ENCODE peak calls at places on chromosomes 2 and 18, in four cellular contexts. Z, Q, X and B are unnamed samples.

GRCh38 chr18:44887227-44887631 is 206.5 kb downstream of the SETBP1 start:
- DNase-seq in Q (no peak), Z (no peak), X (peak), B (no peak)

GRCh38 chr2:69145204-69145603 is 132.2 kb downstream of the ANTXR1 start:
- DNase-seq in Z (no peak), Q (no peak), X (no peak), B (no peak)

GRCh38 chr2:43013821-43014345 is 212.5 kb downstream of the ZFP36L2 start:
- DNase-seq in X (no peak), Z (no peak), Q (no peak), B (no peak)

GRCh38 chr2:26911911-26912861 is 58.3 kb upstream of the MAPRE3 start:
- DNase-seq in X (no peak), Z (no peak), Q (no peak), B (no peak)

GRCh38 chr2:152466041-152466440 is 131.1 kb downstream of the FMNL2 start:
- DNase-seq in Q (no peak), X (peak), Z (no peak), B (no peak)

GRCh38 chr18:44958450-44958849 is 277.8 kb downstream of the SETBP1 start:
- DNase-seq in X (no peak), Q (no peak), Z (no peak), B (no peak)

GRCh38 chr2:27298391-27299080 is 9.7 kb downstream of the UCN start:
- DNase-seq in X (peak), Z (no peak), Q (no peak), B (no peak)

GRCh38 chr2:98458667-98459380 is 14.2 kb downstream of the INPP4A start:
- DNase-seq in X (no peak), Q (peak), Z (no peak), B (no peak)

GRCh38 chr2:192072261-192072660 is 122.5 kb downstream of the TMEFF2 start:
- DNase-seq in X (peak), Z (no peak), Q (no peak), B (no peak)

GRCh38 chr2:224442092-224442999 is 40.4 kb upstream of the FAM124B start:
- DNase-seq in Q (no peak), X (peak), Z (no peak), B (no peak)

GRCh38 chr2:147006724-147007123 is 838.1 kb upstream of the ACVR2A start:
- DNase-seq in X (peak), Z (no peak), Q (no peak), B (no peak)

GRCh38 chr2:69770193-69770702 is 28.3 kb downstream of the ANXA4 start:
- DNase-seq in Q (no peak), Z (peak), X (peak), B (no peak)

GRCh38 chr18:76480913-76481312 is 14.1 kb downstream of the ZNF516 start:
- DNase-seq in X (no peak), Q (no peak), Z (no peak), B (no peak)

GRCh38 chr2:48364100-48364499 is 165.9 kb upstream of the STON1 start:
- DNase-seq in X (no peak), Z (no peak), Q (no peak), B (no peak)

GRCh38 chr18:49486959-49487710 is at the start of gene C18orf32:
- DNase-seq in Q (peak), X (peak), Z (peak), B (peak)

GRCh38 chr2:129661942-129662341 is 317.5 kb upstream of the RAB6C start:
- DNase-seq in X (no peak), Q (no peak), Z (no peak), B (no peak)

GRCh38 chr2:101360229-101360628 is 27.1 kb downstream of the CREG2 start:
- DNase-seq in X (no peak), Q (no peak), Z (no peak), B (no peak)

GRCh38 chr2:6650311-6650710 is 215.4 kb downstream of the CMPK2 start:
- DNase-seq in X (no peak), Z (no peak), Q (no peak), B (no peak)

DNA sequence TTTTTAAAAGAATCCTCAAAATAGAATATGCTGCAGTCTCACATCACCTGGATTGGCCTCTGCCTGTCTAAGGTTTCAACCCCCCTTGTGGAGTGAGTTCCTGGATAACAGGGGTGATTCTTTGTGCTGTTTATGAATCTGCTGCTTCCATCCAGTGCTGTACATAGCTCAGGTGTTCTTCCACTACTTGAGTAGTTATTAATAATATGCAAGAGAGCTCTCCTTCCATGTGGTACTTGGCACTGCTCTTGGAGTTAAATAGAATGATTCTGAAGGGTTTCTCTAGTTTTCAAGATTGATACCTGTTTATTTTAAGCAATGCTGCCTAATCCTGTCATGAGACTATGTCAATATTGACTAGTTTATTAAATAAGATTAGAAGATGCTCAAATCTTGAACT is 273.6 kb downstream of the RDH14 start:
- DNase-seq in Q (no peak), X (no peak), Z (no peak), B (no peak)
- TF ChIP-seq CTCF in Q (no peak), X (no peak), Z (no peak), B (no peak)

DNA sequence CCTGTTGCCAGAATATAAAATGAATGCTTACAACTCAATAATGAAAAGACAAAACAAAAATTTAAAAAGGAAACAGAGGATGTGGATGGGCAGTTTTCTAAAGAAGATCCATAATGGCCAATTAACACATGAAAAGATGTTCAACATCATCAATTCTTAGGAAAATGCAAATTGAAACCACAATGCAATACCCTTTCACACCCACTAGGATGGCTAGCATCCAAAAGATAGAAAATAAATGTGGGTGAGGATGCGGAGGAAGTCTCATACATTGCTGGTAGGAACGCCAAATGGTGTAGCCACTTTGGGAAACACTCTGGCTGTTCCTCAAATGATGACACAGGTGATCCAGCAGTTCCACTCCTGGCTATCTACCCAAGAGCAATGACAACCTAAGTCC is 130.5 kb downstream of the TNS1 start:
- DNase-seq in X (no peak), Q (no peak), Z (no peak), B (no peak)
- TF ChIP-seq CTCF in X (peak), Q (no peak), Z (no peak), B (no peak)

DNA sequence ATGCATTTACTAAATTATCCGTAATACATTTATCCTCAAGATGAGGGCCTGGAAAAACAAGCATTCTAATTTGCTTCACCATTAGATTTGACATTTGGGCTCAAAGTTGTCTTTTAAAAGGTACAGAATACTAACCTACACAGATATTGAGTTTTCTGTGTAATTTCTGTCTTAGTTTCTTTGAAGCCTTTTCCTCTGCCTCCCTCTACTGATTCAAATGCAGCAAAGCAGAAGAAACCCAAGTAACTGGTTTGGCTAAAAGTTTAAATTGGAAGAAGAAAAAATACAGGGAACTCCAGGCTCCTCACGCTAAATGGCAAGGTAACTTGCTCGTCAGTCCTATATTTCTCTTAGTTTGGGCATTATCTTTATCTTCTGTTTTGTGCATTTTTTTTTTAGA is 53.3 kb upstream of the SLC5A7 start:
- DNase-seq in X (peak), Z (no peak), Q (no peak), B (no peak)
- TF ChIP-seq CTCF in X (peak), Z (no peak), Q (no peak), B (peak)

DNA sequence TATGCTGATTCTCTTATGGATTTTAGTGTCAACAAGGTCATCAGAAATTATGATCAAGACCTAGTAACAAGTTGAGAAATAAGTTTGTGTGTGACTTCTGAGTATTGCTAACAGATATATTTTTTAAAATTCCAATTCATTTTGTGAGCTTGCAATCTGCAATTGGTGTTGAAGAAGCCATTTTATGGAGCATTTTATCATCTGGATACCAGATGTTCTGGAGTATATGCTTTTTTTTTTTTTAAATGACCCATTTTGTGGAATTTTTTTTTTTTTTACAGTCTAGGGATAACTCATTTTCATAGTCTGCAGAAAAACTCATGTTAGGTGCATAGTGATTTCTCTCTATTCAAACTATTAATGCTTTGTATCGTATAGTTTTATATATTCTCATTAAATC is 12.6 kb downstream of the QPCT start:
- DNase-seq in Z (no peak), Q (no peak), X (no peak), B (no peak)
- TF ChIP-seq CTCF in Z (no peak), Q (no peak), X (no peak), B (no peak)

GRCh38 chr2:157572725-157573124 is 55.9 kb downstream of the ACVR1C start:
- DNase-seq in Z (no peak), Q (no peak), X (no peak), B (no peak)
- TF ChIP-seq CTCF in Z (peak), Q (no peak), X (no peak), B (peak)

DNA sequence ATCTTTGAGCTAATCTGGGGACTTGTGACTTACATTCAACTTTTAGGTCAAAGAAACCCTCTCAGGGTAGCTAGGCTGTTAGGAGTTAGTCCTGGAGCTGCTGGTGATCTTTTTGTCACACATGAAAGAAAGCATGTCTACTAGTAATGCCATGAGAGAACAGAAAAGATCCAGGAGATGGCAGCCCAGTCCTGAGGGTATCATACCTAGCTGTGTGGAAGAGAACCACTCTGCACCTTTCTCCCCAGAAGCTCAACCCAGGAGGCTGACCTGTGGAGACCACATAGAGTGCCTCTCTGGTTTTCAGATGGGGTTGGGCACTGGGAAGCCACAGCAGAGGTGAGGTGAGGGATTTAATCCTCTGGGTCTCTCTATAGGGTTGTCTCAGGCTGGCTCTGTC is 460.2 kb upstream of the UBE2E3 start:
- DNase-seq in Q (no peak), X (peak), Z (no peak), B (no peak)
- TF ChIP-seq CTCF in Q (no peak), X (no peak), Z (no peak), B (no peak)

GRCh38 chr2:166516712-166517303 is 22.8 kb upstream of the SCN7A start:
- DNase-seq in X (peak), Z (no peak), Q (no peak), B (no peak)
- TF ChIP-seq CTCF in X (peak), Z (no peak), Q (peak), B (peak)